ENCODE peak calls at places on chromosomes 3 and 15, in ten cellular contexts. One of them, this sample, is unnamed.

GRCh38 chr15:63389902-63390301 is 8.3 kb upstream of the CA12 start:
- DNase-seq in kidney: peak; percentile 93
- DNase-seq in keratinocyte: no peak
- DNase-seq in left ventricle myocardium inferior: no peak
- DNase-seq in SJSA1: no peak
- DNase-seq in neuronal stem cell: no peak
- DNase-seq in DND-41: no peak
- DNase-seq in pancreas: peak; percentile 100
- DNase-seq in cardiac muscle cell: no peak
- DNase-seq in fibroblast of lung: no peak
- DNase-seq in this sample: no peak

GRCh38 chr3:15769256-15769915 is 28.4 kb downstream of the ANKRD28 start:
- DNase-seq in kidney: no peak
- DNase-seq in keratinocyte: no peak
- DNase-seq in left ventricle myocardium inferior: no peak
- DNase-seq in SJSA1: no peak
- DNase-seq in neuronal stem cell: no peak
- DNase-seq in DND-41: no peak
- DNase-seq in pancreas: no peak
- DNase-seq in cardiac muscle cell: no peak
- DNase-seq in fibroblast of lung: no peak
- DNase-seq in this sample: no peak

GRCh38 chr3:131526801-131527347 is 24.1 kb upstream of the MRPL3 start:
- DNase-seq in kidney: peak; percentile 74
- DNase-seq in keratinocyte: no peak
- DNase-seq in left ventricle myocardium inferior: peak; percentile 38
- DNase-seq in SJSA1: no peak
- DNase-seq in neuronal stem cell: peak; percentile 42
- DNase-seq in DND-41: no peak
- DNase-seq in pancreas: peak; percentile 84
- DNase-seq in cardiac muscle cell: peak; percentile 85
- DNase-seq in fibroblast of lung: peak; percentile 59
- DNase-seq in this sample: peak; percentile 24

GRCh38 chr3:71916747-71917369 is 131.9 kb upstream of the PROK2 start:
- DNase-seq in kidney: no peak
- DNase-seq in keratinocyte: no peak
- DNase-seq in left ventricle myocardium inferior: no peak
- DNase-seq in SJSA1: no peak
- DNase-seq in neuronal stem cell: no peak
- DNase-seq in DND-41: no peak
- DNase-seq in pancreas: no peak
- DNase-seq in cardiac muscle cell: peak; percentile 55
- DNase-seq in fibroblast of lung: peak; percentile 10
- DNase-seq in this sample: no peak

GRCh38 chr3:99699841-99700240 is 61.4 kb downstream of the COL8A1 start:
- DNase-seq in kidney: no peak
- DNase-seq in keratinocyte: no peak
- DNase-seq in left ventricle myocardium inferior: no peak
- DNase-seq in SJSA1: peak; percentile 63
- DNase-seq in neuronal stem cell: no peak
- DNase-seq in DND-41: no peak
- DNase-seq in pancreas: no peak
- DNase-seq in cardiac muscle cell: peak; percentile 75
- DNase-seq in fibroblast of lung: peak; percentile 37
- DNase-seq in this sample: no peak

GRCh38 chr3:124281453-124282316 is 289.8 kb upstream of the ROPN1 start:
- DNase-seq in kidney: no peak
- DNase-seq in keratinocyte: no peak
- DNase-seq in left ventricle myocardium inferior: no peak
- DNase-seq in SJSA1: no peak
- DNase-seq in neuronal stem cell: no peak
- DNase-seq in DND-41: no peak
- DNase-seq in pancreas: no peak
- DNase-seq in cardiac muscle cell: peak; percentile 71
- DNase-seq in fibroblast of lung: peak; percentile 70
- DNase-seq in this sample: no peak

GRCh38 chr3:71219744-71220638 is 363.5 kb downstream of the FOXP1 start:
- DNase-seq in kidney: no peak
- DNase-seq in keratinocyte: no peak
- DNase-seq in left ventricle myocardium inferior: no peak
- DNase-seq in SJSA1: no peak
- DNase-seq in neuronal stem cell: no peak
- DNase-seq in DND-41: no peak
- DNase-seq in pancreas: no peak
- DNase-seq in cardiac muscle cell: no peak
- DNase-seq in fibroblast of lung: no peak
- DNase-seq in this sample: peak; percentile 33

GRCh38 chr15:58873267-58873666 is 60.2 kb downstream of the SLTM start:
- DNase-seq in kidney: no peak
- DNase-seq in keratinocyte: no peak
- DNase-seq in left ventricle myocardium inferior: no peak
- DNase-seq in SJSA1: no peak
- DNase-seq in neuronal stem cell: no peak
- DNase-seq in DND-41: no peak
- DNase-seq in pancreas: no peak
- DNase-seq in cardiac muscle cell: peak; percentile 65
- DNase-seq in fibroblast of lung: peak; percentile 24
- DNase-seq in this sample: no peak

GRCh38 chr15:70266412-70267089 is 168.8 kb upstream of the TLE3 start:
- DNase-seq in kidney: peak; percentile 94
- DNase-seq in keratinocyte: no peak
- DNase-seq in left ventricle myocardium inferior: peak; percentile 79
- DNase-seq in SJSA1: no peak
- DNase-seq in neuronal stem cell: no peak
- DNase-seq in DND-41: no peak
- DNase-seq in pancreas: no peak
- DNase-seq in cardiac muscle cell: peak; percentile 96
- DNase-seq in fibroblast of lung: peak; percentile 79
- DNase-seq in this sample: no peak

GRCh38 chr3:27105904-27106303 is 263.3 kb downstream of the NEK10 start:
- DNase-seq in kidney: no peak
- DNase-seq in keratinocyte: no peak
- DNase-seq in left ventricle myocardium inferior: no peak
- DNase-seq in SJSA1: peak; percentile 45
- DNase-seq in neuronal stem cell: no peak
- DNase-seq in DND-41: no peak
- DNase-seq in pancreas: no peak
- DNase-seq in cardiac muscle cell: no peak
- DNase-seq in fibroblast of lung: no peak
- DNase-seq in this sample: no peak

GRCh38 chr3:4812509-4812908 is 166.7 kb upstream of the BHLHE40 start:
- DNase-seq in kidney: no peak
- DNase-seq in keratinocyte: no peak
- DNase-seq in left ventricle myocardium inferior: no peak
- DNase-seq in SJSA1: no peak
- DNase-seq in neuronal stem cell: no peak
- DNase-seq in DND-41: no peak
- DNase-seq in pancreas: no peak
- DNase-seq in cardiac muscle cell: no peak
- DNase-seq in fibroblast of lung: no peak
- DNase-seq in this sample: no peak
- H3K4me3 ChIP-seq in kidney: no peak overlapping the region
- H3K4me3 ChIP-seq in keratinocyte: no peak overlapping the region
- H3K4me3 ChIP-seq in left ventricle myocardium inferior: no peak overlapping the region
- H3K4me3 ChIP-seq in SJSA1: no peak overlapping the region
- H3K4me3 ChIP-seq in neuronal stem cell: no peak overlapping the region
- H3K4me3 ChIP-seq in DND-41: no peak overlapping the region
- H3K4me3 ChIP-seq in pancreas: no peak overlapping the region
- H3K4me3 ChIP-seq in cardiac muscle cell: no peak overlapping the region
- H3K4me3 ChIP-seq in fibroblast of lung: no peak overlapping the region
- H3K4me3 ChIP-seq in this sample: no peak overlapping the region

GRCh38 chr3:45482829-45483228 is 94.5 kb downstream of the LARS2 start:
- DNase-seq in kidney: no peak
- DNase-seq in keratinocyte: no peak
- DNase-seq in left ventricle myocardium inferior: no peak
- DNase-seq in SJSA1: no peak
- DNase-seq in neuronal stem cell: no peak
- DNase-seq in DND-41: no peak
- DNase-seq in pancreas: no peak
- DNase-seq in cardiac muscle cell: no peak
- DNase-seq in fibroblast of lung: no peak
- DNase-seq in this sample: no peak
- H3K4me1 ChIP-seq in kidney: peaks cover 14% of the 10 kb centered on the region
- H3K4me1 ChIP-seq in keratinocyte: peaks cover 45% of the 10 kb centered on the region
- H3K4me1 ChIP-seq in left ventricle myocardium inferior: no peaks in the 10 kb centered on the region
- H3K4me1 ChIP-seq in SJSA1: peaks cover 21% of the 10 kb centered on the region
- H3K4me1 ChIP-seq in neuronal stem cell: no peaks in the 10 kb centered on the region
- H3K4me1 ChIP-seq in DND-41: no peaks in the 10 kb centered on the region
- H3K4me1 ChIP-seq in pancreas: no peaks in the 10 kb centered on the region
- H3K4me1 ChIP-seq in cardiac muscle cell: no peaks in the 10 kb centered on the region
- H3K4me1 ChIP-seq in fibroblast of lung: peaks cover 6% of the 10 kb centered on the region
- H3K4me1 ChIP-seq in this sample: no peaks in the 10 kb centered on the region

DNA sequence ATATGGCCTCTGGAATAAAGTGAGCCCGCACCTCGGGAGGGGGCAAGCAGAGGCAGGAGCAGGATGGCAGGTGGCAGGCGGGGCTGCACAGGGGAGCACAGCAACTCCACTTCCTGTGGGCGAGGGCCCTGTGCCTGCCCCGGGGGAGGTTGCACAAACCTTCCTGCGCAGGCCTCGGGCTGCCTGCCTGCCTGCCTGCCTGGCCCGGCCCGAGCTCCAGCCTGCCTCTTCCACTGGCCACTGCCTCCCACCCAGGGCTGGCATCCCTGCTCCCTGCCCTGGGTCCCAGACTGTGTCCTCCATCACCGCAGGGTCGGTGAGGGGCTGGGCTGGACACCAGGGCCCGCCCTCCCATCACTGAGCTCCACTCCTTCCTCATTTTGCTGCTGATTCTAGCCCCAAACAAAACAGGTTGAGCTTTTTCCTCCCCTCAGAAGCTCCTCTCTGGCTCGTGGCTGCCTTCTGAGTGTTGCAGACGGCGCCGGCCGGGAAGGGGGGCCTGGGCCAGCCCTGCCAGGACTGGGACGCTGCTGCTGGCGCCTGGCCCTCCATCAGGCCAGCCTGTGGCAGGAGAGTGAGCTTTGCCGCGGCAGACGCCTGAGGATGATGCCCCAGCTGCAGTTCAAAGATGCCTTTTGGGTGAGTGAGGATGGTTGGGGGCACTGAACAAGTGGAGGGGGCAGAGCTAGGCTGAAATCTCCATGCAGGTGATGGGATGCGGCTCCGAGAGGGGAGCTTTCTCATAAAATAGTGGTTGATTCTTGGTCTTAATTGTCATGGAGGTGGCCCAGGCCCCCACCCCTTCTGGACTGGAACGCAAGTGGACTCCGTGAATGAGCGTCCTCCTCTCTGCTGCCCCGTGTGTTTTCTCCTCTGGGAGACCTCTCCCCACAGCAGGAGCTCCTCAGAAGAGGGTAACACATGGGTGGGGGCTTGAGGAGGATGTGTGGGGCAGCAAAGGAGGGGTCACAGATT is at the start of gene PSTPIP1:
- DNase-seq in kidney: peak; percentile 81
- DNase-seq in keratinocyte: peak; percentile 15
- DNase-seq in left ventricle myocardium inferior: peak; percentile 37
- DNase-seq in SJSA1: no peak
- DNase-seq in neuronal stem cell: no peak
- DNase-seq in DND-41: peak; percentile 70
- DNase-seq in pancreas: peak; percentile 52
- DNase-seq in cardiac muscle cell: no peak
- DNase-seq in fibroblast of lung: no peak
- DNase-seq in this sample: peak; percentile 76
- H3K4me3 ChIP-seq in kidney: no peak within 1 kb of the TSS
- H3K4me3 ChIP-seq in keratinocyte: peak within 1 kb of the TSS; percentile 55
- H3K4me3 ChIP-seq in left ventricle myocardium inferior: peak within 1 kb of the TSS; percentile 44
- H3K4me3 ChIP-seq in SJSA1: no peak within 1 kb of the TSS
- H3K4me3 ChIP-seq in neuronal stem cell: no peak within 1 kb of the TSS
- H3K4me3 ChIP-seq in DND-41: peak within 1 kb of the TSS; percentile 27
- H3K4me3 ChIP-seq in pancreas: no peak within 1 kb of the TSS
- H3K4me3 ChIP-seq in cardiac muscle cell: no peak within 1 kb of the TSS
- H3K4me3 ChIP-seq in fibroblast of lung: no peak within 1 kb of the TSS
- H3K4me3 ChIP-seq in this sample: peak within 1 kb of the TSS; percentile 90

DNA sequence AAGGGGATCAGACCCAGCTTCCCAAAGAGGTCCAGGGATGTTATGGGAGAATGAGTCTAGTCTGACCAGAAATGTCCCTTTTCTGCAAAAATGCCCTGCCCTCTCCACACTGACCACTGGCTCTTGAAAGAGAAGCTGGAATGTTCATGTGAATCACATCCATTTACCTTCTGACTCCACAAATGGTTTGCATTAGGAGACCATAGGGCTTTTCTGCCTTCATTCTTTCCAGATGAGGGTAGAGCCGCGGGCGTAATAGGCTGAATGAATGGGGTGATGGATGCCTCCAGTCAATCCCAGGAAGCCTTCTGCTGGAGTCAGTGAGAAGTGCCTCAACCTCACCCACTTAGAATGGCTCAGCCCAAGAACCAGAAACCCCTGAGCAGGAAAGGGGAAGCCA is 47.2 kb upstream of the IREB2 start:
- DNase-seq in kidney: no peak
- DNase-seq in keratinocyte: no peak
- DNase-seq in left ventricle myocardium inferior: no peak
- DNase-seq in SJSA1: no peak
- DNase-seq in neuronal stem cell: no peak
- DNase-seq in DND-41: no peak
- DNase-seq in pancreas: no peak
- DNase-seq in cardiac muscle cell: no peak
- DNase-seq in fibroblast of lung: no peak
- DNase-seq in this sample: no peak
- H3K4me1 ChIP-seq in kidney: no peaks in the 10 kb centered on the region
- H3K4me1 ChIP-seq in keratinocyte: no peaks in the 10 kb centered on the region
- H3K4me1 ChIP-seq in left ventricle myocardium inferior: no peaks in the 10 kb centered on the region
- H3K4me1 ChIP-seq in SJSA1: no peaks in the 10 kb centered on the region
- H3K4me1 ChIP-seq in neuronal stem cell: peaks cover 17% of the 10 kb centered on the region
- H3K4me1 ChIP-seq in DND-41: no peaks in the 10 kb centered on the region
- H3K4me1 ChIP-seq in pancreas: no peaks in the 10 kb centered on the region
- H3K4me1 ChIP-seq in cardiac muscle cell: peaks cover 5% of the 10 kb centered on the region
- H3K4me1 ChIP-seq in fibroblast of lung: no peaks in the 10 kb centered on the region
- H3K4me1 ChIP-seq in this sample: no peaks in the 10 kb centered on the region

DNA sequence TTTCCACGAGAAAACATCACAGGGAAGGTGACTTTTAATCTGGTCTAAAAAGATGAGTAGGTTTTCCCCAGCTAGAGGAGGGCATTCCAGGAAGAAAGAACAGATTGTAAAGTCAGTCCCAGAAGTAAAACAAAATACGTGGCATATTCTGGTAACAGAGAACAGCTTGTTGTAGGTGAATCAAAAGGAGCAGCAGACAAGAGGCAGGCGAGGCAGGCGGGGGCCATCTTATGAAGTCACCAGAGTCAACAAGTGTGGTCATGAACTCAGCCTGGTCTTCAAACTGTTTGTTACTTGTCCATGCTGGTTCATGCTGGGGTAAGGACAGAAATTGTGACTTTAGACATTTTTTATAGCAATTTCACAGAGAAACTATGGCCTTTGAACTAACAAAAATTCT is 4.0 kb upstream of the POPDC2 start:
- DNase-seq in kidney: no peak
- DNase-seq in keratinocyte: no peak
- DNase-seq in left ventricle myocardium inferior: no peak
- DNase-seq in SJSA1: no peak
- DNase-seq in neuronal stem cell: no peak
- DNase-seq in DND-41: no peak
- DNase-seq in pancreas: no peak
- DNase-seq in cardiac muscle cell: peak; percentile 32
- DNase-seq in fibroblast of lung: no peak
- DNase-seq in this sample: no peak
- H3K4me3 ChIP-seq in kidney: no peak overlapping the region
- H3K4me3 ChIP-seq in keratinocyte: no peak overlapping the region
- H3K4me3 ChIP-seq in left ventricle myocardium inferior: no peak overlapping the region
- H3K4me3 ChIP-seq in SJSA1: no peak overlapping the region
- H3K4me3 ChIP-seq in neuronal stem cell: no peak overlapping the region
- H3K4me3 ChIP-seq in DND-41: no peak overlapping the region
- H3K4me3 ChIP-seq in pancreas: no peak overlapping the region
- H3K4me3 ChIP-seq in cardiac muscle cell: no peak overlapping the region
- H3K4me3 ChIP-seq in fibroblast of lung: no peak overlapping the region
- H3K4me3 ChIP-seq in this sample: no peak overlapping the region

GRCh38 chr3:44206301-44206700 is 35.4 kb upstream of the TOPAZ1 start:
- DNase-seq in kidney: no peak
- DNase-seq in keratinocyte: no peak
- DNase-seq in left ventricle myocardium inferior: no peak
- DNase-seq in SJSA1: no peak
- DNase-seq in neuronal stem cell: no peak
- DNase-seq in DND-41: no peak
- DNase-seq in pancreas: no peak
- DNase-seq in cardiac muscle cell: no peak
- DNase-seq in fibroblast of lung: no peak
- DNase-seq in this sample: no peak
- H3K4me1 ChIP-seq in kidney: no peaks in the 10 kb centered on the region
- H3K4me1 ChIP-seq in keratinocyte: peaks cover 17% of the 10 kb centered on the region
- H3K4me1 ChIP-seq in left ventricle myocardium inferior: no peaks in the 10 kb centered on the region
- H3K4me1 ChIP-seq in SJSA1: no peaks in the 10 kb centered on the region
- H3K4me1 ChIP-seq in neuronal stem cell: peaks cover 2% of the 10 kb centered on the region
- H3K4me1 ChIP-seq in DND-41: peaks cover 5% of the 10 kb centered on the region
- H3K4me1 ChIP-seq in pancreas: no peaks in the 10 kb centered on the region
- H3K4me1 ChIP-seq in cardiac muscle cell: no peaks in the 10 kb centered on the region
- H3K4me1 ChIP-seq in fibroblast of lung: no peaks in the 10 kb centered on the region
- H3K4me1 ChIP-seq in this sample: peaks cover 18% of the 10 kb centered on the region